ENCODE peak calls at places on chromosome 21, in five cellular contexts. X, C, S, Y and D are unnamed samples.
A peak's percentile ranks its signal among the peaks of the same experiment; 100 is the strongest.

GRCh38 chr21:36504067-36505058 is 24.4 kb upstream of the CLDN14 start:
- DNase-seq in S (peak; percentile 35), C (no peak), X (peak; percentile 71), Y (peak; percentile 51), D (peak; percentile 24)

GRCh38 chr21:34078915-34079314 is 5.5 kb downstream of the MRPS6 start:
- DNase-seq in X (no peak), C (no peak), Y (no peak), S (peak; percentile 14), D (no peak)

GRCh38 chr21:35275776-35276175 is 226.7 kb upstream of the RUNX1 start:
- DNase-seq in C (no peak), S (no peak), Y (no peak), X (no peak), D (no peak)

GRCh38 chr21:42219606-42220137 is 732 bp downstream of the ABCG1 start:
- DNase-seq in Y (no peak), S (no peak), C (no peak), X (peak; percentile 49), D (no peak)

GRCh38 chr21:33025471-33026298 is at the start of gene OLIG2:
- DNase-seq in S (no peak), C (peak; percentile 45), X (no peak), Y (no peak), D (no peak)

GRCh38 chr21:28871388-28872015 is 121.2 kb downstream of the LTN1 start:
- DNase-seq in X (no peak), Y (no peak), C (no peak), S (no peak), D (no peak)

GRCh38 chr21:15057290-15057689 is 7.5 kb downstream of the NRIP1 start:
- DNase-seq in S (no peak), C (no peak), X (no peak), Y (no peak), D (no peak)

GRCh38 chr21:36848875-36849274 is 117.6 kb downstream of the HLCS start:
- DNase-seq in S (no peak), C (no peak), X (no peak), Y (no peak), D (no peak)

GRCh38 chr21:29558331-29558730 is 259.6 kb downstream of the BACH1 start:
- DNase-seq in C (no peak), X (no peak), Y (no peak), S (no peak), D (no peak)

GRCh38 chr21:45496151-45496967 is 45.9 kb downstream of the SLC19A1 start:
- DNase-seq in S (no peak), C (no peak), Y (no peak), X (no peak), D (no peak)

GRCh38 chr21:43961382-43961909 is 50.7 kb upstream of the TRAPPC10 start:
- DNase-seq in X (no peak), S (no peak), Y (no peak), C (no peak), D (no peak)

GRCh38 chr21:27429612-27430361 is 462.9 kb upstream of the ADAMTS5 start:
- DNase-seq in C (no peak), S (no peak), X (no peak), Y (no peak), D (peak; percentile 48)

GRCh38 chr21:41130883-41131282 is 37.1 kb upstream of the BACE2 start:
- DNase-seq in X (no peak), Y (no peak), S (no peak), C (no peak), D (no peak)

GRCh38 chr21:25342811-25343210 is 264.5 kb downstream of the MRPL39 start:
- DNase-seq in X (no peak), S (no peak), Y (no peak), C (no peak), D (no peak)

GRCh38 chr21:37398697-37399096 is 32.1 kb downstream of the DYRK1A start:
- DNase-seq in Y (no peak), C (no peak), S (no peak), X (no peak), D (no peak)

GRCh38 chr21:45003331-45004058 is 63.7 kb downstream of the SLX9 start:
- DNase-seq in S (no peak), X (no peak), Y (no peak), C (no peak), D (no peak)

GRCh38 chr21:35436899-35437298 is 387.8 kb upstream of the RUNX1 start:
- DNase-seq in S (no peak), C (no peak), Y (no peak), X (peak; percentile 4), D (no peak)

GRCh38 chr21:43697758-43698643 is 20.9 kb upstream of the PDXK start:
- DNase-seq in X (no peak), S (no peak), C (no peak), Y (no peak), D (no peak)

GRCh38 chr21:45888361-45889009 is 93.1 kb upstream of the COL6A1 start:
- DNase-seq in C (no peak), Y (no peak), X (no peak), S (no peak), D (no peak)

GRCh38 chr21:8991968-8992621 is 1529.3 kb upstream of the TPTE start:
- DNase-seq in Y (no peak), X (no peak), S (no peak), C (no peak), D (no peak)

GRCh38 chr21:30408782-30409494 is 13.1 kb downstream of the KRTAP13-1 start:
- DNase-seq in X (no peak), C (peak; percentile 32), S (no peak), Y (peak; percentile 67), D (no peak)

GRCh38 chr21:44640761-44641160 is 3.6 kb downstream of the KRTAP10-10 start:
- DNase-seq in C (no peak), S (no peak), Y (no peak), X (no peak), D (no peak)

GRCh38 chr21:27534211-27534610 is 567.3 kb upstream of the ADAMTS5 start:
- DNase-seq in C (no peak), X (no peak), Y (no peak), S (no peak), D (no peak)

GRCh38 chr21:44419679-44420078 is 35.6 kb upstream of the LRRC3 start:
- DNase-seq in S (no peak), C (no peak), Y (no peak), X (no peak), D (no peak)

GRCh38 chr21:27771938-27772505 is 805.1 kb upstream of the ADAMTS5 start:
- DNase-seq in C (no peak), S (no peak), Y (no peak), X (no peak), D (no peak)

GRCh38 chr21:43602277-43603229 is 56.7 kb downstream of the HSF2BP start:
- DNase-seq in Y (no peak), C (no peak), S (no peak), X (no peak), D (no peak)

GRCh38 chr21:39132248-39132647 is 51.0 kb downstream of the PSMG1 start:
- DNase-seq in Y (no peak), X (no peak), C (no peak), S (no peak), D (no peak)

GRCh38 chr21:37145635-37146111 is 72.6 kb downstream of the TTC3 start:
- DNase-seq in S (no peak), X (no peak), C (no peak), Y (no peak), D (no peak)